ENCODE peak calls at places on chromosomes 11 and 22, in five cellular contexts. N, U, Z, W and O are unnamed samples.

GRCh38 chr11:45413156-45413833 is 127.2 kb upstream of the SYT13 start:
- DNase-seq in N (no peak), W (no peak), U (no peak), Z (no peak), O (peak)

GRCh38 chr11:129315781-129316579 is 59.7 kb upstream of the BARX2 start:
- DNase-seq in W (peak), U (no peak), Z (no peak), N (no peak), O (no peak)

GRCh38 chr22:43000441-43001175 is 14.3 kb downstream of the PACSIN2 start:
- DNase-seq in U (no peak), Z (no peak), N (no peak), W (no peak), O (no peak)

GRCh38 chr11:2298795-2299747 is 2.6 kb downstream of the C11orf21 start:
- DNase-seq in U (no peak), N (peak), W (peak), Z (no peak), O (no peak)

GRCh38 chr11:18617688-18618340 is 16.3 kb downstream of the SPTY2D1 start:
- DNase-seq in U (peak), N (no peak), W (no peak), Z (no peak), O (no peak)

GRCh38 chr22:26550498-26551033 is 38.3 kb upstream of the TFIP11 start:
- DNase-seq in N (no peak), Z (no peak), W (peak), U (no peak), O (peak)

GRCh38 chr11:7901319-7901854 is 29.7 kb downstream of the OR10A6 start:
- DNase-seq in W (no peak), U (no peak), N (no peak), Z (no peak), O (no peak)

GRCh38 chr11:9280655-9281301 is 15.6 kb upstream of the DENND5A start:
- DNase-seq in W (peak), Z (no peak), N (no peak), U (peak), O (peak)

GRCh38 chr22:38348751-38349496 is 31.7 kb upstream of the CSNK1E start:
- DNase-seq in N (no peak), U (no peak), W (no peak), Z (no peak), O (no peak)

GRCh38 chr11:105609341-105609781 is 512 bp upstream of the GRIA4 start:
- DNase-seq in Z (no peak), W (no peak), U (no peak), N (no peak), O (peak)

GRCh38 chr11:22459053-22459452 is 120.9 kb downstream of the SLC17A6 start:
- DNase-seq in N (no peak), U (no peak), Z (no peak), W (no peak), O (no peak)